ENCODE peak calls at places on chromosomes 13 and 19, in six cellular contexts. X, T, B, F, E and V are unnamed samples.

GRCh38 chr13:39612023-39612637 is 9.1 kb upstream of the LHFPL6 start:
- DNase-seq in X (peak; percentile 46), T (peak; percentile 88), B (no peak), F (no peak), E (no peak), V (peak; percentile 82)

GRCh38 chr13:80599765-80600164 is 258.8 kb upstream of the SPRY2 start:
- DNase-seq in X (no peak), T (no peak), B (no peak), F (no peak), E (no peak), V (peak; percentile 23)

GRCh38 chr19:21128901-21129698 is 12.7 kb upstream of the ZNF431 start:
- DNase-seq in X (no peak), T (no peak), B (no peak), F (no peak), E (no peak), V (no peak)

GRCh38 chr19:17721821-17722220 is 2.5 kb downstream of the MAP1S start:
- DNase-seq in X (no peak), T (no peak), B (no peak), F (no peak), E (no peak), V (no peak)

GRCh38 chr19:6250024-6250605 is 29.7 kb downstream of the MLLT1 start:
- DNase-seq in X (no peak), T (no peak), B (no peak), F (no peak), E (no peak), V (no peak)

GRCh38 chr13:91347212-91347995 is at the start of gene MIR17HG:
- DNase-seq in X (peak; percentile 99), T (peak; percentile 95), B (peak; percentile 92), F (peak; percentile 94), E (peak; percentile 65), V (peak; percentile 96)

GRCh38 chr19:5889288-5889971 is 14.2 kb downstream of the NDUFA11 start:
- DNase-seq in X (no peak), T (no peak), B (no peak), F (no peak), E (no peak), V (no peak)

GRCh38 chr19:13959962-13960862 is 7.9 kb downstream of the DCAF15 start:
- DNase-seq in X (peak; percentile 58), T (peak; percentile 80), B (peak; percentile 64), F (no peak), E (no peak), V (peak; percentile 30)

GRCh38 chr13:71115301-71115700 is 751.7 kb downstream of the DACH1 start:
- DNase-seq in X (no peak), T (no peak), B (no peak), F (no peak), E (no peak), V (peak; percentile 24)

GRCh38 chr13:49356224-49356623 is 87.6 kb downstream of the CAB39L start:
- DNase-seq in X (no peak), T (no peak), B (no peak), F (no peak), E (peak; percentile 79), V (no peak)

GRCh38 chr13:21359855-21360254 is 99.2 kb downstream of the ZDHHC20 start:
- DNase-seq in X (no peak), T (no peak), B (no peak), F (no peak), E (no peak), V (no peak)

GRCh38 chr13:19673473-19674430 is 40.3 kb downstream of the MPHOSPH8 start:
- DNase-seq in X (no peak), T (no peak), B (no peak), F (no peak), E (no peak), V (no peak)

GRCh38 chr19:40907968-40908735 is 26.1 kb upstream of the CYP2A7 start:
- DNase-seq in X (no peak), T (peak; percentile 74), B (peak; percentile 54), F (peak; percentile 75), E (no peak), V (peak; percentile 24)

GRCh38 chr19:53958168-53958571 is 4.6 kb upstream of the CACNG8 start:
- DNase-seq in X (no peak), T (peak; percentile 83), B (no peak), F (no peak), E (no peak), V (peak; percentile 86)

GRCh38 chr19:12670159-12670928 is 3.7 kb downstream of the WDR83 start:
- DNase-seq in X (no peak), T (peak; percentile 41), B (no peak), F (no peak), E (no peak), V (no peak)

GRCh38 chr19:14107581-14108461 is 9.7 kb downstream of the PRKACA start:
- DNase-seq in X (no peak), T (no peak), B (peak; percentile 83), F (no peak), E (no peak), V (no peak)

GRCh38 chr13:107977175-107977574 is 238.2 kb downstream of the LIG4 start:
- DNase-seq in X (no peak), T (no peak), B (no peak), F (no peak), E (no peak), V (no peak)

GRCh38 chr13:65789815-65790214 is 1440.3 kb downstream of the PCDH9 start:
- DNase-seq in X (no peak), T (no peak), B (no peak), F (no peak), E (no peak), V (no peak)

GRCh38 chr19:41707502-41707812 is 969 bp upstream of the CEACAM5 start:
- DNase-seq in X (peak; percentile 26), T (peak; percentile 51), B (no peak), F (no peak), E (no peak), V (no peak)

GRCh38 chr13:74770361-74770760 is 636.2 kb upstream of the KLF12 start:
- DNase-seq in X (no peak), T (no peak), B (no peak), F (no peak), E (no peak), V (no peak)

GRCh38 chr13:30034448-30034795 is 184.0 kb upstream of the UBL3 start:
- DNase-seq in X (no peak), T (no peak), B (no peak), F (no peak), E (no peak), V (no peak)

GRCh38 chr19:39398297-39398864 is 7.2 kb downstream of the MED29 start:
- DNase-seq in X (no peak), T (no peak), B (peak; percentile 86), F (peak; percentile 63), E (no peak), V (no peak)

GRCh38 chr13:27678306-27679040 is 56.8 kb downstream of the POLR1D start:
- DNase-seq in X (no peak), T (peak; percentile 50), B (no peak), F (no peak), E (no peak), V (no peak)
- TF ChIP-seq CTCF in X (no peak), T (no peak), B (no peak), F (no peak), E (no peak), V (no peak)

GRCh38 chr19:29503785-29504184 is 22.0 kb upstream of the VSTM2B start:
- DNase-seq in X (no peak), T (no peak), B (no peak), F (no peak), E (no peak), V (no peak)
- TF ChIP-seq CTCF in X (no peak), T (no peak), B (no peak), F (no peak), E (no peak), V (no peak)

DNA sequence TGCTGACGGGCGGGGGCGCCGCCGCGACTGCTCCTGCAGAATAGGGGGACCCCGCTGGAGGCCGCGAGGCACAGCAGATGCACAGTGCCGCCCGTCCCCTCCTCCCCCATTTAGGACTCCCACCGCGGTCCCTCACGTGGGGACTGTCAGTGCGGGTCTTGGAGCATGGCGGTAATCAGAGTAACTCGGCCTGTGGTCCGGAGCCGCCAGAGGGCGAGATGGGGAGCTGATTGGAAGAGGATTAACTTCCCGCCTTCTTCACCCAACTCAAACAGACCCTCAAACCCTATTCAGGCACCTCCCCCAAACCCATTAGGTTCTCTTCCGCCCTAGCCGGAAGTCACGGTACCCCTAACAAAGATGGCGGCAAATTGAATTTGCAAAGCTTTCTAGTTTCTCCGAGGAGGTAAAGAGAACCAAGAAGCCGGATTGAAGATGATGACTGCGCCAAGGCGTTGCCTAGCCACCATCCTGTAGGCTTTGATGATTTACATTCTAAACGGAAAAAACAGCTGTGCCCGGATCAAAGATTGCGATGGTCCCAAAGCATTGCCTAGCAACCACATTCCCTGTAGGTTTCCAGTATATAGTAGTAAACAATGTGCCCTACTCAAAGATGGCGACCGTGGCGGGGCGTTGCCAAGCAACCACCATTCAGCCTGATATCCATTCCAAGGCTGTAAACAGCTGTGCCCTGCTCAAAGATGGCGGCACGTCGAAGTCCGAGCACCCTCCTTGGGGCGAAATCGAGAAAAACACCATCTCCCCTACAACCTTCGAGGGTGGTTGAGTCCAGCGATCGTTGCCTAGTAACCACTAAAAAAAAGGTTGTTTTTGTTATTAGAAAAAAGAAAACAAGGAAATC is at the start of gene FUZ:
- DNase-seq in X (peak; percentile 98), T (peak; percentile 99), B (peak; percentile 98), F (peak; percentile 90), E (peak; percentile 96), V (peak; percentile 99)
- TF ChIP-seq CTCF in X (peak; percentile 39), T (peak; percentile 64), B (no peak), F (no peak), E (peak; percentile 41), V (peak; percentile 56)

DNA sequence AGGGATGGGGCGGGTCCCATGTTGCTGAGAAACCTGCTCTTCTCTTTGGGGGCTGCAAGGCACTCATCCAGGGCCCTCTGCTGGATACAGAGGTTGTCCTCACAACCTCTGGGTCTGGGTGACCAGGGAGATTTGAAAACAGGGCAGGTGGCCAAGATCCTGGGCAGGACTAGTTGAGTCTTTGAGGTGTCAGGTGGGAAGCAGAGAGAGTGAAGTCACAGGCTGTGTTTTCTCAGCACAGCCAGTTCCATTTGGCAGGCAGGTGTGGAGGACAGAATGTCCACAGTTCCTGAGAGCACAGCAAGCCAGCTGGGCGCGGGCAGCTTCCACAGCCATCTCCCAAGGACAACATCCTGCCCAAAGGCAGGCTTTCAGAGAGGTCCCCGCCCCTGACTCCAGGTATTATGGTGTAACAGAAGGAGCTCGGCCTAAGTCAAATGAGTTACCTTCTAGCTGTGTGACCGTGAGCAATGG is 118.8 kb downstream of the NUFIP1 start:
- DNase-seq in X (no peak), T (no peak), B (peak; percentile 95), F (peak; percentile 81), E (no peak), V (no peak)
- TF ChIP-seq CTCF in X (no peak), T (peak; percentile 23), B (no peak), F (no peak), E (no peak), V (no peak)

GRCh38 chr19:2724148-2724557 is 3.0 kb upstream of the DIRAS1 start:
- DNase-seq in X (no peak), T (no peak), B (no peak), F (no peak), E (no peak), V (no peak)
- TF ChIP-seq CTCF in X (peak; percentile 35), T (peak; percentile 62), B (no peak), F (no peak), E (peak; percentile 20), V (peak; percentile 22)

GRCh38 chr19:57620673-57621348 is 6.8 kb downstream of the ZNF134 start:
- DNase-seq in X (no peak), T (no peak), B (no peak), F (no peak), E (no peak), V (no peak)
- TF ChIP-seq CTCF in X (no peak), T (no peak), B (no peak), F (no peak), E (no peak), V (no peak)